ENCODE peak calls at places on chromosomes 12 and 14, in five cellular contexts. W is K562, P is H1, C is GM12878, G is A549. X is an unnamed sample.

GRCh38 chr12:34606749-34607519 is 584.6 kb downstream of the ALG10 start:
- DNase-seq in W (no peak), P (no peak), C (no peak), G (no peak), X (no peak)

GRCh38 chr12:49219417-49220026 is 30.6 kb upstream of the TUBA1A start:
- DNase-seq in W (no peak), P (no peak), C (no peak), G (no peak), X (no peak)

GRCh38 chr14:90658541-90658967 is 157.7 kb downstream of the TTC7B start:
- DNase-seq in W (peak), P (no peak), C (no peak), G (no peak), X (no peak)

GRCh38 chr14:62307844-62308243 is 545.6 kb downstream of the SNAPC1 start:
- DNase-seq in W (no peak), P (no peak), C (no peak), G (no peak), X (no peak)

GRCh38 chr12:7716391-7716790 is 5.2 kb downstream of the DPPA3 start:
- DNase-seq in W (no peak), P (no peak), C (no peak), G (peak), X (peak)

GRCh38 chr12:101455685-101456084 is 19.5 kb upstream of the SPIC start:
- DNase-seq in W (no peak), P (no peak), C (no peak), G (no peak), X (no peak)

GRCh38 chr14:95318399-95318834 is 1.3 kb downstream of the CLMN start:
- DNase-seq in W (no peak), P (no peak), C (no peak), G (no peak), X (no peak)

GRCh38 chr14:102939820-102940561 is 17.5 kb downstream of the AMN start:
- DNase-seq in W (no peak), P (no peak), C (no peak), G (no peak), X (no peak)

GRCh38 chr14:96250545-96250944 is 5.5 kb upstream of the BDKRB1 start:
- DNase-seq in W (no peak), P (no peak), C (no peak), G (no peak), X (no peak)

GRCh38 chr14:36773558-36773957 is 111.9 kb downstream of the PAX9 start:
- DNase-seq in W (no peak), P (no peak), C (no peak), G (no peak), X (no peak)

GRCh38 chr12:63420206-63420644 is 248.1 kb downstream of the DPY19L2 start:
- DNase-seq in W (peak), P (peak), C (peak), G (peak), X (peak)

GRCh38 chr12:110546339-110546738 is 36.8 kb downstream of the PPTC7 start:
- DNase-seq in W (no peak), P (no peak), C (no peak), G (no peak), X (no peak)

DNA sequence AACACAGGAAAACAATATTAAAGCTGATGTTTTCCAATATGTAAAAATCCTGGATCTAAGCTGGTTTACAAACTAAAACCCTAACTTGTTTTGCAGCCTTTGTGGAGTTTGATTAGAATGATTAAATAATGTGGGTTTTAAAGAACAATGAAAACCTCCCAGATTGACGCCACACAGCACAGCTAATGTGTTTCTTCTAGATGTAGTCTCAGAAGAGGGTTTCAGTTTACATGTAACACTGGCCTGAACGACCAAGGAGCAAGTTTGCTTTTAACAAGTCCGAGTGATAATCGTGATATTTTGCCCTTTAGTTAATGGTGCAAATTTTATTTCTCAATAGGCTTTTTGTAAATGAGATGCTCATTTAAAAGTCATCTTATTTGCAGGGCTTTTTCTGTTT is 11.0 kb downstream of the HMGA2 start:
- DNase-seq in W (no peak), P (no peak), C (no peak), G (no peak), X (no peak)
- H3K27ac ChIP-seq in W (no peak), P (no peak), C (no peak), G (no peak), X (no peak)

GRCh38 chr14:57866199-57866755 is 385 bp upstream of the SLC35F4 start:
- DNase-seq in W (no peak), P (no peak), C (no peak), G (no peak), X (no peak)
- TF ChIP-seq HDAC2 in W (no peak), P (no peak), C (no peak), G (no peak), X (no peak)

DNA sequence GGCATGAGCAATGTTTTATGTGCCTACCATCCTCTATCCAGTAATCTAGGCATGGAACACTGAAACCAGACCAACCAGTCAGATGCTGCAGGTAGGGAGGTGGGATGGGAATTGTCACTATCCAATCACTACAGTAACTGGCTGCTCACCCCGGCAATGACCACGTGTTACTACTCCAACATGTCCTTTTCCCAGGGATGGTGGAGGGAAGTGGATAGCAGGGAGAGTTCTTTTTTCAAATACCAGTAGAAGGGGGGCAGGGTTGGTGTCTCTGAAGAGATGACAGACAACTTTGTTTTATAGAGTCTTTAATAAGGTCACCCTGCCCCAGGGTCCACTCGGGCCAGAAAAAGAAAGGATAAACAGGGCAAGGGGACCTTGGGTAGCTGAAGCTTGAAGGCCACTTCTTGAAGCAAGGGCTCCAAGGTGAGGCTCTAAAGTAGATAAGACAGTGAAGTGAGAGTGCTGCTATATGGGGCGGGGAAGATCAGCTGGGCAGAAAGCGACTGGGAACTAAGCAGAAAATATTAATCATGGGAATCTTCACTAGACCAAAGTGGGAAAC is 14.7 kb upstream of the CDH24 start:
- DNase-seq in W (no peak), P (no peak), C (no peak), G (no peak), X (no peak)
- H3K27ac ChIP-seq in W (peak), P (no peak), C (no peak), G (peak), X (peak)

GRCh38 chr12:124661382-124661781 is 94.0 kb upstream of the NCOR2 start:
- DNase-seq in W (no peak), P (no peak), C (no peak), G (no peak), X (no peak)

GRCh38 chr12:124663206-124663605 is 95.8 kb upstream of the NCOR2 start:
- DNase-seq in W (no peak), P (no peak), C (no peak), G (no peak), X (peak)

GRCh38 chr12:124659003-124659402 is 91.6 kb upstream of the NCOR2 start:
- DNase-seq in W (no peak), P (no peak), C (no peak), G (no peak), X (no peak)

GRCh38 chr12:124658302-124658701 is 90.9 kb upstream of the NCOR2 start:
- DNase-seq in W (no peak), P (no peak), C (no peak), G (no peak), X (no peak)

GRCh38 chr12:124660846-124661245 is 93.4 kb upstream of the NCOR2 start:
- DNase-seq in W (no peak), P (no peak), C (no peak), G (no peak), X (no peak)
- TF ChIP-seq HDAC2 in W (no peak), P (no peak), C (no peak), G (no peak), X (no peak)

GRCh38 chr12:73158341-73158740 is 886.2 kb downstream of the TRHDE start:
- DNase-seq in W (no peak), P (no peak), C (no peak), G (no peak), X (no peak)

GRCh38 chr12:73159952-73160351 is 887.8 kb downstream of the TRHDE start:
- DNase-seq in W (no peak), P (no peak), C (no peak), G (no peak), X (no peak)

DNA sequence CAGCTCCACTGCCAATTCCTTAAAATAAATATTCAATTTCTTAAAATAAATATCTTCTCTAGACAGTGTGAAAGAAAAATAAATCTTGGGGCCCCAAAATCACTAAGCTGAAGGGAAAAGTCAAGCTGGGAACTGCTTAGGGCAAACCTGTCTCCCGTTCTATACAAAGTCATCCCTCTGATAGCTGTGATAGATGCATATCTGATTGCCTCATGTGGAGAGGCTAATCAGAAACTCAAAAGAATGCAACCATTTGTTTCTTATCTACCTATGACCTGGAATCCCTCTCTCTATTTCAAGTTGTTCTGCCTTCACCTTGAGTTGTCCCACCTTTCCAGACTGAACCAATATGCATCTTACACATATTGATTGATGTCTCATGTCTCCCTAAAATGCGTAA is 889.8 kb downstream of the TRHDE start:
- DNase-seq in W (no peak), P (no peak), C (no peak), G (no peak), X (no peak)
- H3K27ac ChIP-seq in W (no peak), P (no peak), C (no peak), G (no peak), X (no peak)

DNA sequence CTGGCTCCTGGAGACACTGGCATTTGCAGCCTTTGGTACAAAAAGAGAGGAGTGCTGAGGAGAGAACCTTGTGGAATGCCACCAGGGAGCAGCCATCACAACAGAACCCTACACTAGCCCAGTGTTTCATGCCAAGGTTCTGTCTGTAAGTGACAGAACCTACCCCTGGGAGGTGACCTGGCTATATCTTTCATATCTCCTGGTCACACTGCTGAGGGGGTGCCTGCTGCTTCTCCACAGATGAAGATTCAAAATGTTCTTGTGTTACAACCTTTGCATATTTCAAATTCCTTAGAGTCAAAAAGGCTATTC is 12.7 kb upstream of the EIF4B start:
- DNase-seq in W (peak), P (no peak), C (no peak), G (no peak), X (no peak)
- TF ChIP-seq HDAC2 in W (no peak), P (no peak), C (no peak), G (no peak), X (no peak)

GRCh38 chr12:27083861-27084271 is 1.5 kb upstream of the C12orf71 start:
- DNase-seq in W (no peak), P (no peak), C (no peak), G (no peak), X (no peak)
- H3K27ac ChIP-seq in W (no peak), P (no peak), C (no peak), G (no peak), X (no peak)

DNA sequence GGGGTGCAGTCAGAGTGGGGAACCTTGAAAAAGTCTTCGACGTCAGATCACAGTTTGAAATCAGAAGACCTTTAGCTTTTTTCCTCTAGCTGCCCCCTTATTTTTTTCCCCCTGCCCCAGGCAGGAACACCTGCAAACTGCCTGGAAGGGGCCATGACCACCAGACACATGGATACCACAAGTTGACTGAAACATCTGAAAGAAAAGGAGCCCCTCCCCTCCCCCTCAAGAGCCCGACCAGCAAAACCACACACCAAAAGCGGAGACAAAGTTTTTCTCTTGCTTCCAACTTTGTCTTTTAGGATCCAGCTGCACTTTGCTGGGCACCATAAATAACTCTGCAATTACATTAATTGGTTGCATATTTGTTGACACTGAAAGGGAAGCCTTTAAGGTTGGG is 26.3 kb upstream of the SMOC1 start:
- DNase-seq in W (no peak), P (no peak), C (no peak), G (no peak), X (no peak)
- TF ChIP-seq HDAC2 in W (no peak), P (no peak), C (no peak), G (no peak), X (no peak)

DNA sequence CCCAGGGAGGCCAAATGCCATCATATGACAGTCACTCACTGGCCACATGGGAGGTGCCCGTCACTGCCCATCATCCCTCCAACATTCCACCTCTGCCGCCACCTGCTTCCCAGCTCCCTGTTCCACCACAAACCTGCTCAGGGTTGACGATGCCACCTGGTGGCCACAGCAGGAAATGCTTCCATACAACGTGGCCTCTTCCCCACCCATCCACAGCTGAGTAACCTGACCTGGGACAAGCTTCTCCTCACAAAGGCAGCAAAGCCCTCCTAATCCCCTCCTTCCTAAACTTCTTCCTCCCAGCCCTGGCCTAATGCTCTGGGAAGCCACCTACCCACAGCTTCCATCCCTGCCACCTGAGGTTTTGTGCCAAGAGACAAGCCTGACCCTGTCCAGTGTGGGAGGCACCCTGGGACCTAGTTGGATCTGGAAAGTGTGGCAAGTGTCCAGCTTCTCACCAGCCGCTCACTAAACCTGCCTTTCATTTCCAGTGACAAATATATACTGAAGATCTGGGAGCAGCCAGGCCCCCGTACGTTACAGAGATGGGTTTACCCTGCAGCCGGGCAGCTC is 4.3 kb downstream of the DEGS2 start:
- DNase-seq in W (peak), P (peak), C (no peak), G (peak), X (peak)
- H3K27ac ChIP-seq in W (no peak), P (no peak), C (no peak), G (peak), X (no peak)

GRCh38 chr14:34926552-34926951 is 51.4 kb upstream of the BAZ1A start:
- DNase-seq in W (no peak), P (no peak), C (no peak), G (no peak), X (no peak)

GRCh38 chr14:34933301-34933700 is 49.5 kb upstream of the SRP54 start:
- DNase-seq in W (no peak), P (no peak), C (no peak), G (no peak), X (no peak)

GRCh38 chr14:34935552-34935951 is 47.2 kb upstream of the SRP54 start:
- DNase-seq in W (no peak), P (no peak), C (no peak), G (no peak), X (peak)

GRCh38 chr14:34930591-34931069 is 52.2 kb upstream of the SRP54 start:
- DNase-seq in W (no peak), P (no peak), C (peak), G (no peak), X (no peak)

DNA sequence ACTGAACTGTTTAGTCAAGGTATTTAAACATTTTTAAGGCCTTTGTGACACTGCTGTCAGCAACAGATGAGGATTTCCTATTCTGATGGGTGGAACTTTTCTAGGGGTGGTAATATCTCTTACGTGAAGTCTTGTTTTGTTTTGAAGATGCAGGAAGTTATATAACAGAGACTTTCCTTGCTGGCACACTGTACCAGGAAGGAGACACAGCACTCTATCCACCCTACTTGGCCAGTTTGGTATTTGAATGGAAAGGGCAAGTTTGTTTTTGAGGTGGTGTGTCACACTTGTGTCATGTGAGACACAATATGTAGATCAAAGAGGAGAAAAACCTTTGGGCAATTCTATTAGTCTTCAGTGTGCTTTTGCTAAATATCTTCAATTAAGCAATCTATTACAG is 51.6 kb upstream of the SRP54 start:
- DNase-seq in W (no peak), P (no peak), C (peak), G (no peak), X (no peak)
- TF ChIP-seq HDAC2 in W (no peak), P (no peak), C (no peak), G (no peak), X (no peak)